ENCODE peak calls at places on chromosomes 2 and 18, in six cellular contexts. I is IMR-90, Z is trophoblast cell, A is H1, T is neuronal stem cell, B is mesenchymal stem cell. N is an unnamed sample.

GRCh38 chr2:12948231-12948962 is 231.7 kb downstream of the TRIB2 start:
- DNase-seq in I (peak), Z (no peak), A (no peak), T (no peak), B (no peak), N (no peak)

GRCh38 chr18:44700652-44701051 is 20.0 kb downstream of the SETBP1 start:
- DNase-seq in I (no peak), Z (no peak), A (no peak), T (no peak), B (peak), N (no peak)

GRCh38 chr2:181235683-181236459 is 221.3 kb upstream of the ITGA4 start:
- DNase-seq in I (no peak), Z (no peak), A (no peak), T (no peak), B (no peak), N (no peak)

GRCh38 chr18:61154866-61155265 is 178.4 kb upstream of the CDH20 start:
- DNase-seq in I (no peak), Z (no peak), A (no peak), T (no peak), B (no peak), N (no peak)

GRCh38 chr18:58616446-58616845 is 12.4 kb downstream of the ALPK2 start:
- DNase-seq in I (no peak), Z (no peak), A (no peak), T (no peak), B (no peak), N (no peak)

GRCh38 chr2:106159867-106160785 is 34.0 kb downstream of the UXS1 start:
- DNase-seq in I (no peak), Z (no peak), A (no peak), T (no peak), B (no peak), N (no peak)

GRCh38 chr2:158686166-158686792 is 108.8 kb upstream of the DAPL1 start:
- DNase-seq in I (peak), Z (no peak), A (no peak), T (no peak), B (no peak), N (no peak)

GRCh38 chr2:195414479-195414878 is 242.5 kb upstream of the SLC39A10 start:
- DNase-seq in I (no peak), Z (no peak), A (no peak), T (no peak), B (no peak), N (no peak)

GRCh38 chr2:61700465-61700864 is 153.4 kb downstream of the FAM161A start:
- DNase-seq in I (no peak), Z (no peak), A (peak), T (no peak), B (no peak), N (no peak)

GRCh38 chr2:62586981-62587380 is 81.0 kb upstream of the TMEM17 start:
- DNase-seq in I (peak), Z (no peak), A (no peak), T (no peak), B (peak), N (no peak)

GRCh38 chr2:240205348-240205747 is 64.9 kb upstream of the OTOS start:
- DNase-seq in I (peak), Z (peak), A (peak), T (no peak), B (peak), N (peak)

DNA sequence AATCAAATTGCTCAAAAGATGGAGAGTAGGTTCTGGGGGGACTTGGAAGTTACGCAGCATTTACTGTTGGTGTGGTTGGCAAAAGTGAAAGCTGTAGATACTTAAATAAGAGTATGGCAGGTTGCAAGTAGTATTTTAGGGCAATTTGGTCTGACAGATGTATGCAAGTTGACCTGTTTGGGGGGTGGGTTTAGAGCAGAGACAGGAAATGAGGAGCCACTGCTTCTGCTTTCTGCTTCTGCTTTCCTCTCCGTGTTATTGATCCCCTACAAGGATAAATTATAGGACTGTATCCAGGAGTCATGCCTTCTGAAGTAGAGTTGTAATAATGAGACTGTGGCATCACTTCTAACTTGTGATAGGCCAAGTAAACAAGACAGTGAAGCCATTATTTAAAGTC is 71.2 kb downstream of the EPAS1 start:
- DNase-seq in I (no peak), Z (no peak), A (no peak), T (no peak), B (no peak), N (no peak)
- H3K14ac ChIP-seq in I (no peak), Z (no peak), A (no peak), T (no peak), B (no peak), N (no peak)

GRCh38 chr2:154462634-154463033 is 235.9 kb upstream of the KCNJ3 start:
- DNase-seq in I (no peak), Z (no peak), A (no peak), T (no peak), B (no peak), N (no peak)
- H4K8ac ChIP-seq in I (no peak), Z (no peak), A (no peak), T (no peak), B (no peak), N (no peak)

GRCh38 chr2:150907466-150907865 is 354.2 kb downstream of the RBM43 start:
- DNase-seq in I (no peak), Z (no peak), A (no peak), T (no peak), B (no peak), N (no peak)

GRCh38 chr2:150909613-150910012 is 352.1 kb downstream of the RBM43 start:
- DNase-seq in I (no peak), Z (no peak), A (no peak), T (no peak), B (no peak), N (no peak)

GRCh38 chr2:150911766-150912280 is 349.8 kb downstream of the RBM43 start:
- DNase-seq in I (peak), Z (peak), A (no peak), T (no peak), B (peak), N (peak)

GRCh38 chr2:150903461-150903860 is 358.2 kb downstream of the RBM43 start:
- DNase-seq in I (peak), Z (no peak), A (no peak), T (no peak), B (no peak), N (no peak)

GRCh38 chr2:150909090-150909489 is 352.6 kb downstream of the RBM43 start:
- DNase-seq in I (no peak), Z (no peak), A (no peak), T (no peak), B (no peak), N (no peak)
- H3K14ac ChIP-seq in I (no peak), Z (no peak), A (no peak), T (no peak), B (no peak), N (no peak)

DNA sequence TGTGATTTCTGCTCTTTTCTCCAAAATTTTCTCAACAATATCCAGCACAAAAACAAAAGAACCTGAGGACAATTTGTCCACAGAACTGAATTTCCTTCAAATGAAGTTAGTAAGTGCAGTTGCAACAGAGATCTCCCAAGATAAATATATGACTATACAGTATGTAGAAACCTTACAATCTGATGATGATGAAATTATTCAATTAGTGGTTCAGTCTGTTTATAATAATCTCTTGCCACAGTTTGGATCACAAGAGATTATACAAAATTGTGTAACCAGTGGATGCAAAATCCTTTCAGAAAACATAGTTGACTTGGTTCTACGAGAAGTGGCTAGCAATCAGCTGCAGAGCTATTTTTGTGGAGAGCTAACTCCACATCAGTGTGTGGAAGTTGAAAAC is 68.7 kb downstream of the FSIP2 start:
- DNase-seq in I (no peak), Z (no peak), A (no peak), T (no peak), B (peak), N (no peak)
- H4K8ac ChIP-seq in I (no peak), Z (no peak), A (no peak), T (no peak), B (no peak), N (no peak)

N was measured in H9.